ENCODE peak calls at places on chromosome 19, in four cellular contexts. U, Q, E and S are unnamed samples.
A peak's percentile ranks its signal among the peaks of the same experiment; 100 is the strongest.

GRCh38 chr19:10617409-10618121 is 7.8 kb upstream of the SLC44A2 start:
- DNase-seq in U (no peak), Q (peak; percentile 37), E (no peak), S (no peak)

GRCh38 chr19:18832331-18833140 is 777 bp downstream of the UPF1 start:
- DNase-seq in U (peak; percentile 46), Q (peak; percentile 74), E (no peak), S (peak; percentile 70)

GRCh38 chr19:2491130-2491801 is 15.3 kb downstream of the GADD45B start:
- DNase-seq in U (no peak), Q (no peak), E (no peak), S (no peak)

GRCh38 chr19:4516199-4516938 is 1.9 kb downstream of the PLIN4 start:
- DNase-seq in U (no peak), Q (no peak), E (no peak), S (no peak)

GRCh38 chr19:38733493-38734175 is 10.6 kb downstream of the CAPN12 start:
- DNase-seq in U (no peak), Q (no peak), E (no peak), S (no peak)

GRCh38 chr19:50046649-50047503 is 21.1 kb downstream of the ZNF473 start:
- DNase-seq in U (peak; percentile 60), Q (peak; percentile 50), E (no peak), S (peak; percentile 87)

GRCh38 chr19:47369923-47370625 is 21.0 kb downstream of the DHX34 start:
- DNase-seq in U (no peak), Q (no peak), E (no peak), S (no peak)

GRCh38 chr19:1447565-1447903 is 2.4 kb upstream of the APC2 start:
- DNase-seq in U (no peak), Q (no peak), E (no peak), S (no peak)

GRCh38 chr19:35083678-35084077 is 31.9 kb upstream of the FXYD3 start:
- DNase-seq in U (no peak), Q (no peak), E (no peak), S (no peak)

GRCh38 chr19:47540748-47541147 is 25.9 kb upstream of the NAPA start:
- DNase-seq in U (peak; percentile 31), Q (no peak), E (no peak), S (peak; percentile 74)

GRCh38 chr19:45340232-45340898 is at the start of gene KLC3:
- DNase-seq in U (no peak), Q (peak; percentile 95), E (no peak), S (peak; percentile 67)

GRCh38 chr19:19541572-19541971 is 3.5 kb downstream of the CILP2 start:
- DNase-seq in U (no peak), Q (no peak), E (no peak), S (peak; percentile 2)

GRCh38 chr19:927707-928401 is 2.0 kb downstream of the ARID3A start:
- DNase-seq in U (no peak), Q (no peak), E (no peak), S (peak; percentile 54)

GRCh38 chr19:46718934-46719551 is 2.1 kb upstream of the PRKD2 start:
- DNase-seq in U (no peak), Q (no peak), E (peak; percentile 70), S (no peak)

GRCh38 chr19:12990853-12991252 is 4.4 kb upstream of the NFIX start:
- DNase-seq in U (no peak), Q (no peak), E (no peak), S (no peak)
- TF ChIP-seq CREB1 in U (no peak), Q (no peak), E (no peak), S (no peak)

GRCh38 chr19:33727331-33728028 is 69.2 kb upstream of the KCTD15 start:
- DNase-seq in U (no peak), Q (no peak), E (no peak), S (no peak)
- TF ChIP-seq JUNB in U (no peak), Q (no peak), E (no peak), S (no peak)

GRCh38 chr19:43471091-43471490 is 5.7 kb upstream of the LYPD3 start:
- DNase-seq in U (no peak), Q (no peak), E (no peak), S (no peak)

GRCh38 chr19:43474986-43475705 is 9.7 kb upstream of the LYPD3 start:
- DNase-seq in U (no peak), Q (peak; percentile 99), E (no peak), S (peak; percentile 98)

GRCh38 chr19:43476606-43477005 is 11.2 kb upstream of the LYPD3 start:
- DNase-seq in U (no peak), Q (no peak), E (no peak), S (no peak)

GRCh38 chr19:43478323-43478722 is 12.9 kb upstream of the LYPD3 start:
- DNase-seq in U (no peak), Q (no peak), E (no peak), S (no peak)

GRCh38 chr19:43474487-43474886 is 9.1 kb upstream of the LYPD3 start:
- DNase-seq in U (no peak), Q (no peak), E (no peak), S (no peak)
- TF ChIP-seq CREB1 in U (no peak), Q (no peak), E (no peak), S (no peak)

GRCh38 chr19:44303976-44304568 is 753 bp downstream of the ZNF235 start:
- DNase-seq in U (no peak), Q (peak; percentile 15), E (no peak), S (peak; percentile 17)
- TF ChIP-seq JUNB in U (no peak), Q (no peak), E (no peak), S (no peak)

GRCh38 chr19:16828990-16829821 is at the start of gene SIN3B:
- DNase-seq in U (peak; percentile 77), Q (peak; percentile 97), E (peak; percentile 81), S (peak; percentile 90)

GRCh38 chr19:16822648-16823047 is 6.5 kb upstream of the SIN3B start:
- DNase-seq in U (no peak), Q (no peak), E (no peak), S (no peak)

GRCh38 chr19:16829822-16830289 is 658 bp downstream of the SIN3B start:
- DNase-seq in U (no peak), Q (no peak), E (no peak), S (no peak)

GRCh38 chr19:16824658-16825311 is 4.4 kb upstream of the SIN3B start:
- DNase-seq in U (no peak), Q (no peak), E (no peak), S (no peak)

DNA sequence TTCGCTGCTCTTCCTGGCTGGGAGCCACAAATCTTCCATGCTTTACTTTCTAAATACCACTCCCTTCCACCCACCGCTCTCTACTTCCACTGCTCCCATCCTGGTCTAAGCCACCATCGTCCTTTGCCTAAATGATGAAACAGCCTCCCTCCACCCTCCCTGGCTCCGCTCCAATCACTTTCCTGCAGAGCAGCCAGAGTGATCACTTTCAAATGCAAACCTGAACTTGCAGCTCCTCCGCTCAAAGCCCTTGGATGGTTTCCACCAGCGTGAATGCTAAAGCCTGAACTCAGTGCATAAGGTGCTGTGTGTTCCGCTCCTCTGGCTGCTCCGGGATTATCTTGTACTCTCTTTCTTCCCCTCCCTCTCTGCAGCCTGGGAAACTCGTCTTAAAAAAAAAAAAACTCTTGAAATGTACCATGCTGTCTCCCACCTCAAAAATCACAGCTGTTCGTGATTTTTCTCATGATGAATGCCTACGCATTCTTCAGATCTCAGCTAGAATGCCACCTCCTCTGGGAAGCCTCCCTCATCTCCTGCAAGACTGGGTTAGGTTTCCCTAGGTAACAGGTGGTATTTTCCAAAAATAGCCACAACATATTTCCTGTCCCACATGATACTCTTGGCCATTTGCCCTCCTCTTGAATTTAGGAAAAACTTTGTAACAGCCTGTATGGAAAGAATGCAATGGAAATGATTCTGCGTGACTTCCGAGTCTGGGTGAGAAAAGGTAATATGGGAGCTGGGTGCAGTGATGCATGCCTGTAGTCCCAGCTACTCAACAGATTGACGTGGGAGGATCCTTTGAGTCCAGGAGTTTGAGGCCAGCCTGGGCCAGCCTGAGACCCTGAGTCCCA is 3.7 kb upstream of the SIN3B start:
- DNase-seq in U (no peak), Q (no peak), E (no peak), S (peak; percentile 83)
- TF ChIP-seq CREB1 in U (no peak), Q (no peak), E (no peak), S (no peak)